ENCODE peak calls at places on chromosome 22, in six cellular contexts. M, V, Q, B, J and T are unnamed samples.

GRCh38 chr22:37381489-37381888 is 45.8 kb downstream of the ELFN2 start:
- DNase-seq in Q (no peak), M (no peak), J (no peak), V (no peak), B (no peak), T (no peak)

GRCh38 chr22:45493286-45493771 is 9.4 kb upstream of the FBLN1 start:
- DNase-seq in Q (no peak), V (no peak), J (no peak), M (no peak), B (no peak), T (no peak)

GRCh38 chr22:35375031-35375430 is 5.9 kb upstream of the HMOX1 start:
- DNase-seq in V (no peak), M (no peak), Q (no peak), J (no peak), B (no peak), T (no peak)

GRCh38 chr22:17797721-17798559 is 23.7 kb upstream of the BID start:
- DNase-seq in M (no peak), Q (no peak), J (no peak), B (peak; percentile 95), V (no peak), T (no peak)

GRCh38 chr22:30841264-30841663 is 127.3 kb downstream of the MORC2 start:
- DNase-seq in M (no peak), B (no peak), J (no peak), Q (no peak), V (no peak), T (no peak)

GRCh38 chr22:50342651-50343540 is at the start of gene PPP6R2:
- DNase-seq in V (peak; percentile 81), J (peak; percentile 96), M (peak; percentile 78), B (no peak), Q (peak; percentile 40), T (peak; percentile 83)

GRCh38 chr22:43431821-43432554 is 20.2 kb downstream of the MPPED1 start:
- DNase-seq in J (no peak), V (no peak), B (no peak), Q (no peak), M (no peak), T (no peak)

GRCh38 chr22:50673231-50674126 is 856 bp downstream of the SHANK3 start:
- DNase-seq in V (no peak), B (no peak), Q (no peak), M (peak; percentile 41), J (peak; percentile 65), T (peak; percentile 69)

GRCh38 chr22:50691521-50691920 is 18.9 kb downstream of the SHANK3 start:
- DNase-seq in J (peak; percentile 48), Q (peak; percentile 33), V (peak; percentile 43), M (no peak), B (peak; percentile 13), T (peak; percentile 65)

GRCh38 chr22:33018232-33018864 is 39.8 kb downstream of the SYN3 start:
- DNase-seq in V (peak; percentile 50), B (peak; percentile 8), M (peak; percentile 87), J (peak; percentile 93), Q (peak; percentile 43), T (peak; percentile 90)

GRCh38 chr22:36454916-36455570 is 26.4 kb downstream of the TXN2 start:
- DNase-seq in J (peak; percentile 98), Q (no peak), V (peak; percentile 92), B (peak; percentile 50), M (peak; percentile 98), T (peak; percentile 99)

GRCh38 chr22:25488244-25489020 is 76.0 kb upstream of the GRK3 start:
- DNase-seq in Q (peak; percentile 52), M (no peak), V (peak; percentile 37), J (no peak), B (peak; percentile 26), T (no peak)

GRCh38 chr22:30731658-30732057 is 37.0 kb downstream of the OSBP2 start:
- DNase-seq in Q (no peak), J (no peak), V (no peak), B (no peak), M (no peak), T (no peak)

GRCh38 chr22:49303781-49304461 is 523.8 kb downstream of the BRD1 start:
- DNase-seq in M (no peak), B (no peak), J (no peak), V (no peak), Q (no peak), T (no peak)

GRCh38 chr22:37098976-37099577 is 10.4 kb downstream of the TMPRSS6 start:
- DNase-seq in J (peak; percentile 59), B (no peak), M (peak; percentile 59), V (no peak), Q (no peak), T (peak; percentile 62)

GRCh38 chr22:19110064-19110458 is 12.2 kb downstream of the DGCR2 start:
- DNase-seq in V (peak; percentile 66), J (no peak), B (no peak), M (no peak), Q (no peak), T (peak; percentile 41)

GRCh38 chr22:37018815-37019308 is 385 bp downstream of the TST start:
- DNase-seq in M (peak; percentile 72), V (peak; percentile 38), J (peak; percentile 78), Q (peak; percentile 40), B (no peak), T (peak; percentile 70)

GRCh38 chr22:30305519-30305905 is 16.2 kb upstream of the CASTOR1 start:
- DNase-seq in J (no peak), B (peak; percentile 59), V (peak; percentile 47), M (no peak), Q (no peak), T (no peak)

DNA sequence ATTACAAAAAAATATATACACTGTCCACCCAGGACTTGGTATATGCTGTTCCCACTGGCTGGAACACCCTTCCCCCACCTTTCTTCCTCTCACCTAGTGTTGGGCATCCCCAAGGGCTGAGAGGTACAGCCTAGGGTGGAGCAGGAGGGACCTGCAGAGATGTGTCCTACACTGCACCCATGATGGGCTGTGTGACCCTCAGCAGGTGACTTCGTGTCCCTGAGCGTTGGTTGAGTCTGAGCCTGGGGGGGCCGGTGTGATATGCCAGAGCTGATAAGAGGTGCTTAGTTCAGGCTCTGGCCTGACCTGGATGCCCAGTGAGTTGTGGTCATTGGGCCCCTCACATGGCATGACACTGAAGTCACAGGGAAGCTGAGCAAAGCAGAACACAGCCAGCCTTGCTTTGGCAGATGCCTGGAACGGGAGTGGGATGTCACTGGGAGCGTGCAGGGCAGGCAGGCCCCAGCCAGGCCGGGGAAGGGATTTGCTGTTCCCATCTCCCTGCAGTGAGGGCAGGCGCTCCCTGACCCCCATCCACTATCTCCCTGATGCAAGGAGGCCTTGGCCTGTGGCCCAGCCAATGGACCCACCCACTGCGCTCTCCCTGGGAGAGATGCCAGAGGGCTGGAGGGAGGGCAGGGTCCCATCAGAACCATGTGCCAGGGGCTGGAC is 139.1 kb downstream of the MN1 start:
- DNase-seq in J (no peak), B (no peak), M (no peak), V (peak; percentile 36), Q (peak; percentile 47), T (no peak)
- TF ChIP-seq CREB1 in J (no peak), B (no peak), M (no peak), V (no peak), Q (no peak), T (no peak)

DNA sequence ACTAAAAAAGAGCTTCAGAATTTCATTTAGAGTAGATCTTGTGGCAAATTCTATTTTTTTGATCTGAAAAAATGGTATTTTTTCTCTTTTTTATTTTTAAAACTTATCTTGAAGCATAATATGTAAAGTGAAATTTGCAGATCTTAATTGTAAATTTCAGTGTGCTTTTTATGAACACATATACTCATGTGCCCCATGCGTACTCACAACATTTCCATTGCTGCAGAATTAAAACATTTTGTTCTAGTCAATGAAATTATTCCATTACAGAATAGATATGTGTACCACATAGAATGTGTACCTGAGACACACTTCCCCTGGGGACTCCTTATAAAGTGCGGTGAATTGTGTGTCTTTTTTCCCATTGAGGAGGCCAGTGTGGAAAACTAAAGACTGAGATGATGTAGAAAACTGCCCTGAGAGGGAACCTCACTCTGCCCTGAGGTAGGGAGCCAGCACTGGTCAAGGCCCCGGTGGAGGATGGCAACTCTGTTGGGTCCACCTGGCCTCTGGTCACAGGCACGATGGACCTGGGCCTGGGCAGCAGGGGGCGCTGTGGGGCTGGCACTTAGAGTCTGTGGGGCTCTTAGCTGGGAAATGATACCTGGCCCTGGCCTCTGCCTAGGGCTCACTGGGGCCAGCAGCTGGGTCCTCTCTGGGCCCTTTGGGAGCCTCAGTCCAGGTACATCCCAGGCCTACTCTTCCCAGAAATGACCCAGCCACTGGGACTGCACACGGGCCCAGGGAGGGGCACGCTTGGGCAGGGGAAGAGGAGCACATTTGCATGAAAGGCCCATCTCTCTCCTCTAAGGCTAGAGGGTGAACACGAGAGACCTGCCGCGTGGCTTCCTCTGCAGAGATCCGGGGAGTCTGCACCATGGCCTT is 77.9 kb upstream of the TOP3B start:
- DNase-seq in M (peak; percentile 93), J (peak; percentile 97), B (no peak), V (peak; percentile 96), Q (peak; percentile 40), T (peak; percentile 88)
- TF ChIP-seq CTCF in M (peak; percentile 94), J (peak; percentile 94), B (peak; percentile 74), V (no peak), Q (peak; percentile 94), T (peak; percentile 87)

GRCh38 chr22:20127869-20128618 is 3.6 kb upstream of the ZDHHC8 start:
- DNase-seq in M (no peak), J (no peak), V (peak; percentile 51), B (no peak), Q (no peak), T (no peak)

GRCh38 chr22:20128619-20128901 is 3.0 kb upstream of the ZDHHC8 start:
- DNase-seq in J (no peak), V (no peak), M (no peak), B (no peak), Q (no peak), T (no peak)

GRCh38 chr22:20129747-20130014 is 1.9 kb upstream of the ZDHHC8 start:
- DNase-seq in B (no peak), J (no peak), V (no peak), Q (no peak), M (no peak), T (no peak)

GRCh38 chr22:20130319-20130718 is 1.3 kb upstream of the ZDHHC8 start:
- DNase-seq in M (no peak), B (no peak), J (no peak), V (no peak), Q (no peak), T (no peak)

GRCh38 chr22:20128902-20129746 is 2.5 kb upstream of the ZDHHC8 start:
- DNase-seq in B (no peak), Q (peak; percentile 49), V (peak; percentile 92), J (peak; percentile 76), M (peak; percentile 65), T (peak; percentile 78)
- TF ChIP-seq CREB1 in B (no peak), Q (peak; percentile 13), V (no peak), J (no peak), M (no peak), T (no peak)

GRCh38 chr22:22407061-22407460 is 101.5 kb downstream of the ZNF280B start:
- DNase-seq in J (no peak), M (no peak), B (no peak), Q (no peak), V (no peak), T (no peak)

GRCh38 chr22:22410121-22410520 is 98.4 kb downstream of the ZNF280B start:
- DNase-seq in B (no peak), J (no peak), V (no peak), Q (no peak), M (no peak), T (no peak)

GRCh38 chr22:22410677-22411076 is 97.9 kb downstream of the ZNF280B start:
- DNase-seq in J (no peak), B (no peak), M (no peak), V (no peak), Q (no peak), T (no peak)

GRCh38 chr22:22408269-22408668 is 100.3 kb downstream of the ZNF280B start:
- DNase-seq in Q (no peak), V (no peak), B (no peak), J (no peak), M (no peak), T (no peak)

GRCh38 chr22:22408731-22409696 is 99.5 kb downstream of the ZNF280B start:
- DNase-seq in B (no peak), V (peak; percentile 87), J (peak; percentile 69), Q (peak; percentile 45), M (peak; percentile 51), T (peak; percentile 74)
- TF ChIP-seq CTCF in B (peak; percentile 48), V (peak; percentile 99), J (peak; percentile 67), Q (peak; percentile 89), M (peak; percentile 32), T (peak; percentile 53)